ENCODE peak calls at places on chromosome 13, in seven cellular contexts. U, G, A, S, Y, V and M are unnamed samples.

GRCh38 chr13:60226507-60226906 is 62.8 kb upstream of the DIAPH3 start:
- DNase-seq in U (peak), G (no peak), A (no peak), S (peak), Y (peak), V (peak), M (no peak)

GRCh38 chr13:36848228-36848982 is 29.4 kb downstream of the RFXAP start:
- DNase-seq in U (no peak), G (no peak), A (no peak), S (no peak), Y (no peak), V (no peak), M (no peak)

GRCh38 chr13:21998279-21998678 is 327.4 kb downstream of the FGF9 start:
- DNase-seq in U (no peak), G (no peak), A (no peak), S (no peak), Y (no peak), V (no peak), M (no peak)

GRCh38 chr13:72120632-72121031 is 253.6 kb upstream of the DACH1 start:
- DNase-seq in U (no peak), G (no peak), A (no peak), S (no peak), Y (no peak), V (no peak), M (no peak)

GRCh38 chr13:72643339-72643989 is 84.0 kb downstream of the MZT1 start:
- DNase-seq in U (peak), G (no peak), A (no peak), S (peak), Y (no peak), V (no peak), M (peak)

GRCh38 chr13:111459803-111460547 is 139.5 kb downstream of the TEX29 start:
- DNase-seq in U (no peak), G (no peak), A (no peak), S (no peak), Y (no peak), V (no peak), M (no peak)

GRCh38 chr13:111912453-111912866 is 154.5 kb upstream of the SOX1 start:
- DNase-seq in U (no peak), G (no peak), A (no peak), S (no peak), Y (no peak), V (no peak), M (no peak)

GRCh38 chr13:74132768-74133656 is 1.2 kb downstream of the KLF12 start:
- DNase-seq in U (peak), G (peak), A (peak), S (peak), Y (peak), V (no peak), M (peak)

GRCh38 chr13:110380359-110381028 is 73.4 kb downstream of the COL4A2 start:
- DNase-seq in U (peak), G (no peak), A (no peak), S (peak), Y (no peak), V (no peak), M (no peak)

GRCh38 chr13:41917641-41918040 is 43.3 kb downstream of the VWA8 start:
- DNase-seq in U (peak), G (no peak), A (no peak), S (peak), Y (no peak), V (no peak), M (no peak)

GRCh38 chr13:45242524-45242923 is 41.7 kb upstream of the KCTD4 start:
- DNase-seq in U (no peak), G (no peak), A (no peak), S (no peak), Y (no peak), V (no peak), M (no peak)

GRCh38 chr13:40221460-40222201 is 444.8 kb downstream of the FOXO1 start:
- DNase-seq in U (peak), G (no peak), A (no peak), S (peak), Y (no peak), V (no peak), M (no peak)

GRCh38 chr13:112248406-112248760 is 127.8 kb upstream of the SPACA7 start:
- DNase-seq in U (no peak), G (peak), A (no peak), S (no peak), Y (no peak), V (peak), M (no peak)

GRCh38 chr13:102839462-102839861 is 6.4 kb upstream of the ERCC5 start:
- DNase-seq in U (no peak), G (no peak), A (no peak), S (no peak), Y (no peak), V (no peak), M (no peak)

GRCh38 chr13:98265669-98266551 is 88.8 kb upstream of the RNF113B start:
- DNase-seq in U (peak), G (no peak), A (no peak), S (no peak), Y (no peak), V (no peak), M (no peak)

GRCh38 chr13:54029226-54029625 is 1000.6 kb downstream of the OLFM4 start:
- DNase-seq in U (no peak), G (peak), A (no peak), S (no peak), Y (no peak), V (no peak), M (no peak)

GRCh38 chr13:38045278-38046048 is 175.9 kb upstream of the TRPC4 start:
- DNase-seq in U (peak), G (no peak), A (no peak), S (peak), Y (peak), V (no peak), M (no peak)

GRCh38 chr13:75870397-75870801 is 234.3 kb downstream of the LMO7 start:
- DNase-seq in U (peak), G (peak), A (peak), S (peak), Y (peak), V (peak), M (peak)

GRCh38 chr13:72400859-72401258 is 326.6 kb downstream of the MZT1 start:
- DNase-seq in U (no peak), G (no peak), A (no peak), S (no peak), Y (no peak), V (no peak), M (no peak)